ENCODE peak calls at places on chromosomes 16 and 17, in six cellular contexts. W is astrocyte of the spinal cord, T is endothelial cell of umbilical vein, U is GM20000, Y is pancreas, C is Calu3. S is an unnamed sample.

GRCh38 chr16:7246578-7246977 is 86.1 kb upstream of the RBFOX1 start:
- DNase-seq in T (no peak), U (no peak), C (no peak), W (no peak), Y (no peak), S (no peak)

GRCh38 chr17:79741751-79742588 is 11.2 kb downstream of the ENPP7 start:
- DNase-seq in Y (peak; percentile 96), C (peak; percentile 91), U (peak; percentile 86), W (peak; percentile 24), T (peak; percentile 62), S (peak; percentile 92)

GRCh38 chr17:280901-281300 is 71.7 kb downstream of the RPH3AL start:
- DNase-seq in C (no peak), W (no peak), U (no peak), Y (peak; percentile 26), T (no peak), S (no peak)

GRCh38 chr17:79985951-79986391 is 49.7 kb downstream of the TBC1D16 start:
- DNase-seq in Y (peak; percentile 29), W (no peak), C (no peak), U (no peak), T (no peak), S (no peak)

GRCh38 chr16:87363771-87364476 is 19.7 kb downstream of the FBXO31 start:
- DNase-seq in Y (no peak), T (peak; percentile 37), U (no peak), C (no peak), W (no peak), S (peak; percentile 39)

GRCh38 chr17:42072323-42073187 is 22.2 kb upstream of the C17orf113 start:
- DNase-seq in Y (peak; percentile 81), C (peak; percentile 72), W (no peak), U (no peak), T (no peak), S (no peak)

GRCh38 chr16:79580465-79581200 is 19.9 kb downstream of the MAF start:
- DNase-seq in W (no peak), U (no peak), T (no peak), C (no peak), Y (no peak), S (no peak)

GRCh38 chr16:10787304-10787703 is 31.3 kb downstream of the TVP23A start:
- DNase-seq in T (no peak), W (no peak), U (no peak), C (no peak), Y (no peak), S (no peak)

GRCh38 chr17:6815775-6816174 is 15.8 kb downstream of the TEKT1 start:
- DNase-seq in C (no peak), U (no peak), W (no peak), T (no peak), Y (no peak), S (no peak)

GRCh38 chr16:14098081-14098480 is 27.0 kb downstream of the MRTFB start:
- DNase-seq in Y (no peak), C (no peak), U (no peak), W (no peak), T (no peak), S (no peak)

GRCh38 chr17:48068491-48068961 is 20.4 kb downstream of the NFE2L1 start:
- DNase-seq in T (no peak), W (peak; percentile 26), U (no peak), C (peak; percentile 43), Y (no peak), S (no peak)

GRCh38 chr16:368388-369158 is 1.8 kb downstream of the MRPL28 start:
- DNase-seq in W (no peak), T (no peak), Y (no peak), C (no peak), U (no peak), S (no peak)

GRCh38 chr16:1871974-1872635 is at the start of gene MEIOB:
- DNase-seq in U (peak; percentile 38), T (peak; percentile 16), Y (peak; percentile 80), C (no peak), W (peak; percentile 6), S (no peak)

GRCh38 chr16:22139008-22139407 is 23.3 kb upstream of the SDR42E2 start:
- DNase-seq in C (no peak), T (no peak), W (no peak), Y (no peak), U (no peak), S (no peak)

GRCh38 chr17:59436900-59437299 is 105.4 kb downstream of the YPEL2 start:
- DNase-seq in W (no peak), Y (no peak), C (no peak), U (no peak), T (no peak), S (no peak)

GRCh38 chr17:73042809-73043685 is 49.4 kb downstream of the SLC39A11 start:
- DNase-seq in U (no peak), C (no peak), Y (no peak), T (no peak), W (peak; percentile 68), S (no peak)

GRCh38 chr16:10708969-10709368 is 14.2 kb upstream of the TEKT5 start:
- DNase-seq in W (no peak), T (no peak), C (no peak), Y (no peak), U (no peak), S (no peak)

GRCh38 chr17:7403043-7403901 is 625 bp downstream of the TMEM256 start:
- DNase-seq in U (no peak), Y (peak; percentile 66), W (no peak), T (no peak), C (no peak), S (no peak)

GRCh38 chr16:55323637-55324490 is at the start of gene IRX6:
- DNase-seq in C (no peak), T (no peak), Y (peak; percentile 60), W (no peak), U (peak; percentile 50), S (no peak)

GRCh38 chr16:64153718-64154117 is 968.1 kb downstream of the CDH11 start:
- DNase-seq in Y (no peak), U (no peak), W (peak; percentile 19), C (no peak), T (no peak), S (no peak)

GRCh38 chr17:75548839-75549238 is 23.3 kb downstream of the LLGL2 start:
- DNase-seq in T (no peak), U (no peak), W (no peak), Y (no peak), C (no peak), S (no peak)

GRCh38 chr17:78337244-78338109 is 22.4 kb downstream of the SOCS3 start:
- DNase-seq in C (no peak), T (no peak), U (peak; percentile 79), Y (no peak), W (peak; percentile 65), S (no peak)

GRCh38 chr16:85716680-85717038 is 27.9 kb upstream of the GINS2 start:
- DNase-seq in T (no peak), U (no peak), Y (no peak), W (no peak), C (no peak), S (no peak)

GRCh38 chr16:68287276-68288251 is 23.2 kb downstream of the SLC7A6OS start:
- DNase-seq in Y (no peak), U (no peak), C (no peak), W (peak; percentile 73), T (peak; percentile 89), S (no peak)

GRCh38 chr16:15952265-15952711 is 2.9 kb downstream of the ABCC1 start:
- DNase-seq in W (no peak), C (no peak), T (peak; percentile 62), U (no peak), Y (peak; percentile 40), S (no peak)

GRCh38 chr16:22186517-22186916 is 19.6 kb upstream of the EEF2K start:
- DNase-seq in W (no peak), Y (no peak), C (no peak), T (no peak), U (no peak), S (no peak)

GRCh38 chr16:67158637-67159600 is 790 bp downstream of the TRADD start:
- DNase-seq in T (no peak), C (peak; percentile 65), W (no peak), U (peak; percentile 88), Y (peak; percentile 71), S (no peak)

GRCh38 chr17:60039509-60040442 is 38.9 kb downstream of the HEATR6 start:
- DNase-seq in C (no peak), U (no peak), W (no peak), Y (no peak), T (no peak), S (no peak)

GRCh38 chr16:28320023-28320561 is 27.8 kb downstream of the SBK1 start:
- DNase-seq in W (no peak), U (no peak), T (no peak), Y (no peak), C (no peak), S (no peak)

DNA sequence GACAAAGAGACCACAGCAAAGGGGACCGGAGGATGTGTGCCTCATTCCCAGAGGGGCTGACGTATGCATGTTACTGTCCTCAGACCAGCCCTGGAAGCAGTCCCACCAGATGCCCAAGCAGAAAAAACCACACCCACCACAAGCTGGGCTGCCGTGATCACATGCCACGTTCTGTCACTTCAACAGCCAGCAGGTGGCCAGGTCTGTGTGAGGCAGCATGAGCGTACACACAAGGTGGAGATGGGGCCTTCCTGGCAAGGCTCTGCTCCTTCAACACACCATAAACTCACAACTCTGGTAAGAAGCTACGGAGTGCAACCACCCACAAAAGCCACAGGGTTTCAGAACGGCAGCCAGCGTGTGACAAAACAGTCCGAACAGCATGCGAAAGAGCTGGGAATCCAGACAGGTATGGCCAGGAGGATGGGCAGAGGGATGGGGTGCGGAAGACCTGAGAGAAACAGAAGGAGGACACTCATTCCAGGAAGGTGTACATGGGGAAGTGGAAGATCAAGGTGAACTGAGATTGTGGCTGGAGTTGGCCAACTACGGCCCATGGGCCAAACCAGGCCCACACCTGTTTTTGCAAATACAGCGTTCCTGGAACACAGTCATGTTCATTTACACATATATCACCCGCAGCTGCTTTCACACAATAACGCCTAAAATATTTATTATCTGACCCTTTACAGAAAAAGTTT is 27.9 kb downstream of the MBTPS1 start:
- DNase-seq in U (peak; percentile 62), W (no peak), C (no peak), Y (no peak), T (no peak), S (no peak)
- TF ChIP-seq CTCF in U (peak; percentile 47), W (no peak), C (no peak), Y (no peak), T (no peak), S (no peak)

GRCh38 chr17:37463039-37463438 is 26.7 kb upstream of the DUSP14 start:
- DNase-seq in T (no peak), Y (no peak), C (no peak), W (no peak), U (no peak), S (no peak)
- TF ChIP-seq CTCF in T (no peak), Y (no peak), C (no peak), W (no peak), U (no peak), S (no peak)

GRCh38 chr16:17107450-17107849 is 363.3 kb downstream of the XYLT1 start:
- DNase-seq in W (no peak), U (no peak), C (no peak), Y (no peak), T (no peak), S (no peak)
- TF ChIP-seq CTCF in W (no peak), U (no peak), C (no peak), Y (no peak), T (no peak), S (no peak)

DNA sequence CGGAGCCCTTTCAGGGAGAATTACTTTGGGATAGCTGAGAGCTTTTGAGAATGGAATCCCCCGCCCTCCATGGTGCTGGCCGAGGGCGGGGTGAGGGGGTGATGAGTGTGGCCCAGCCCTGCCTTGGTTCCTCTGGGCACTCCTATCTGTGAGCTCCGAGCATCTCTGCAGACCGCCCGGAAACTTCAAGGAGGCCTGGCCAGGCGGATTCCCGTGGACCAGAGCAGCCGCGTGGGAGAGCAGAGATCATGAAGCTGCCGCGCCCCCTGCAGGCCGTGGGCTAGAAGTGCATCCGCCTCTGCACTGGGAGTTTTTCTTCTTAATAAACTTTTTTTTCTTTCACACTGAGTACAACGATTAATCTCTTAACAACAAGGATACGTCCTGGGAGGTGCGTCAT is 392.9 kb upstream of the EEF2KMT start:
- DNase-seq in U (peak; percentile 18), T (no peak), W (no peak), C (peak; percentile 37), Y (no peak), S (no peak)
- TF ChIP-seq CTCF in U (peak; percentile 61), T (peak; percentile 3), W (peak; percentile 48), C (peak; percentile 49), Y (no peak), S (peak; percentile 79)